ENCODE peak calls at places on chromosomes 6 and 20, in five cellular contexts. One of them, this sample, is unnamed.

GRCh38 chr6:155530219-155530834 is 74.7 kb upstream of the NOX3 start:
- DNase-seq in heart right ventricle: no peak
- DNase-seq in endodermal cell: no peak
- DNase-seq in tibial artery: no peak
- DNase-seq in adrenal gland: peak
- DNase-seq in this sample: no peak

GRCh38 chr6:41737591-41738130 is 2.3 kb upstream of the TFEB start:
- DNase-seq in tibial artery: no peak
- DNase-seq in heart right ventricle: no peak
- DNase-seq in endodermal cell: no peak
- DNase-seq in adrenal gland: no peak
- DNase-seq in this sample: no peak

GRCh38 chr6:109164331-109164730 is 69.0 kb downstream of the CEP57L1 start:
- DNase-seq in adrenal gland: no peak
- DNase-seq in endodermal cell: no peak
- DNase-seq in tibial artery: no peak
- DNase-seq in heart right ventricle: no peak
- DNase-seq in this sample: no peak

GRCh38 chr6:158457616-158458278 is 102.1 kb upstream of the TMEM181 start:
- DNase-seq in endodermal cell: no peak
- DNase-seq in adrenal gland: no peak
- DNase-seq in tibial artery: no peak
- DNase-seq in heart right ventricle: no peak
- DNase-seq in this sample: no peak

GRCh38 chr20:728022-728944 is 40.0 kb downstream of the SLC52A3 start:
- DNase-seq in adrenal gland: peak
- DNase-seq in heart right ventricle: peak
- DNase-seq in tibial artery: no peak
- DNase-seq in endodermal cell: peak
- DNase-seq in this sample: peak

GRCh38 chr6:11262231-11262630 is 29.8 kb upstream of the NEDD9 start:
- DNase-seq in tibial artery: no peak
- DNase-seq in endodermal cell: no peak
- DNase-seq in adrenal gland: no peak
- DNase-seq in heart right ventricle: no peak
- DNase-seq in this sample: peak

GRCh38 chr6:110325197-110325596 is 33.0 kb downstream of the METTL24 start:
- DNase-seq in endodermal cell: no peak
- DNase-seq in adrenal gland: no peak
- DNase-seq in heart right ventricle: no peak
- DNase-seq in tibial artery: no peak
- DNase-seq in this sample: no peak

GRCh38 chr6:17120019-17120418 is 18.2 kb downstream of the STMND1 start:
- DNase-seq in adrenal gland: no peak
- DNase-seq in endodermal cell: no peak
- DNase-seq in tibial artery: no peak
- DNase-seq in heart right ventricle: no peak
- DNase-seq in this sample: no peak

GRCh38 chr6:28537509-28538140 is 11.9 kb downstream of the GPX5 start:
- DNase-seq in heart right ventricle: no peak
- DNase-seq in endodermal cell: peak
- DNase-seq in adrenal gland: no peak
- DNase-seq in tibial artery: no peak
- DNase-seq in this sample: no peak

GRCh38 chr20:5919634-5920544 is 30.4 kb downstream of the TRMT6 start:
- DNase-seq in heart right ventricle: no peak
- DNase-seq in adrenal gland: no peak
- DNase-seq in tibial artery: no peak
- DNase-seq in endodermal cell: peak
- DNase-seq in this sample: peak

GRCh38 chr6:8499540-8499939 is 64.2 kb upstream of the SLC35B3 start:
- DNase-seq in endodermal cell: no peak
- DNase-seq in tibial artery: no peak
- DNase-seq in adrenal gland: no peak
- DNase-seq in heart right ventricle: no peak
- DNase-seq in this sample: no peak

GRCh38 chr6:11692451-11693376 is 85.9 kb downstream of the ADTRP start:
- DNase-seq in adrenal gland: no peak
- DNase-seq in heart right ventricle: no peak
- DNase-seq in tibial artery: no peak
- DNase-seq in endodermal cell: no peak
- DNase-seq in this sample: no peak

GRCh38 chr6:127118505-127119360 is at the start of gene RSPO3:
- DNase-seq in endodermal cell: peak
- DNase-seq in tibial artery: peak
- DNase-seq in adrenal gland: no peak
- DNase-seq in heart right ventricle: no peak
- DNase-seq in this sample: peak

GRCh38 chr20:49937023-49937929 is 1.1 kb downstream of the RNF114 start:
- DNase-seq in endodermal cell: no peak
- DNase-seq in adrenal gland: no peak
- DNase-seq in heart right ventricle: no peak
- DNase-seq in tibial artery: peak
- DNase-seq in this sample: no peak

GRCh38 chr6:151118453-151119123 is 121.2 kb upstream of the AKAP12 start:
- DNase-seq in heart right ventricle: no peak
- DNase-seq in tibial artery: no peak
- DNase-seq in adrenal gland: no peak
- DNase-seq in endodermal cell: no peak
- DNase-seq in this sample: no peak

GRCh38 chr6:2873643-2874042 is 29.5 kb downstream of the SERPINB9 start:
- DNase-seq in adrenal gland: no peak
- DNase-seq in heart right ventricle: no peak
- DNase-seq in tibial artery: no peak
- DNase-seq in endodermal cell: peak
- DNase-seq in this sample: no peak

GRCh38 chr6:131182991-131183425 is 47.7 kb downstream of the AKAP7 start:
- DNase-seq in adrenal gland: no peak
- DNase-seq in heart right ventricle: no peak
- DNase-seq in endodermal cell: peak
- DNase-seq in tibial artery: no peak
- DNase-seq in this sample: no peak

GRCh38 chr20:40643891-40644290 is 45.1 kb downstream of the MAFB start:
- DNase-seq in endodermal cell: peak
- DNase-seq in tibial artery: no peak
- DNase-seq in adrenal gland: peak
- DNase-seq in heart right ventricle: no peak
- DNase-seq in this sample: no peak

GRCh38 chr20:47934761-47935160 is 149.5 kb upstream of the SULF2 start:
- DNase-seq in endodermal cell: no peak
- DNase-seq in tibial artery: no peak
- DNase-seq in adrenal gland: no peak
- DNase-seq in heart right ventricle: no peak
- DNase-seq in this sample: no peak

GRCh38 chr20:4830212-4830607 is 108.5 kb downstream of the PRND start:
- DNase-seq in adrenal gland: no peak
- DNase-seq in heart right ventricle: no peak
- DNase-seq in tibial artery: peak
- DNase-seq in endodermal cell: no peak
- DNase-seq in this sample: no peak

GRCh38 chr6:20404641-20405032 is 3.0 kb downstream of the E2F3 start:
- DNase-seq in tibial artery: no peak
- DNase-seq in adrenal gland: peak
- DNase-seq in heart right ventricle: no peak
- DNase-seq in endodermal cell: peak
- DNase-seq in this sample: no peak

GRCh38 chr20:60461993-60462392 is 503.8 kb downstream of the CDH26 start:
- DNase-seq in endodermal cell: no peak
- DNase-seq in adrenal gland: no peak
- DNase-seq in tibial artery: no peak
- DNase-seq in heart right ventricle: no peak
- DNase-seq in this sample: no peak

GRCh38 chr20:5191829-5192569 is 65.2 kb downstream of the CDS2 start:
- DNase-seq in endodermal cell: peak
- DNase-seq in heart right ventricle: no peak
- DNase-seq in tibial artery: no peak
- DNase-seq in adrenal gland: peak
- DNase-seq in this sample: no peak

DNA sequence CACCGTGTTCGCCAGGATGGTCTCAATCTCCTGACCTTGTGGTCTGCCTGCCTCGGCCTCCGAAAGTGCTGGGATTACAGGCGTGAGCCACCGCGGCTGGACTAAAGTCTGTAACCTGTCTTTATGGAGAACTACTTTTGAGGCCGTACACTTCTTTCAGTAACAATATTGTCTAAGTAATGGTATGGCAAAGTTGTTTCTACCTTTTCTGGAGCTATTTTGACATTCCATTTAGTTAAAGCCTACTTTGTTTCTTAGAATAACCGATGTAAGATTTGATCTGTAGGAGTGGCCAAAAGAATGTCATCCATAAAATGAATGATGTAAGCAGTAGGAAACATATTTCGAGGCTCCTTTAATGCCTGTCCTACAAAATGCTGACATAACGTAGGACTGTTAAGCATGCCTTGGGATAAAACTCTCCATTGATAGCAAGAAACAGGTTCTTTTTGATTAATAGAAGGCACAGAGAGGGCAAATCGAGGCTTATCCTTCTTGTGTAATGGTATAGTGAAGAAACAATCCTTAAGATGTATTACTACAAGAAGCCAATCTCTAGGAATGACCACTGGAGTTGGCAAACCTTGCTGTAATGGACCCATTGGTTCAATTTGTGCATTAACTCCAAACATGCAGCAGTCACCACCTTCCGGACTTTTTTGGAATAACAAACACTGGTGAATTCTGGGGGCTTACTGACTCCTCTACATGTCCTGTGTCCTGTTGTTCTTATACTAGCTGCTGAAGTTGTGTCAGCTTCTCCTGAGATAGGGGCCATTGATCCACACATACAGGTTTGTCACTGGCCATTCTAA is 35.9 kb downstream of the HLA-DRA start:
- DNase-seq in heart right ventricle: no peak
- DNase-seq in adrenal gland: no peak
- DNase-seq in endodermal cell: no peak
- DNase-seq in tibial artery: no peak
- DNase-seq in this sample: no peak
- TF ChIP-seq CTCF in heart right ventricle: no peak
- TF ChIP-seq CTCF in adrenal gland: no peak
- TF ChIP-seq CTCF in endodermal cell: no peak
- TF ChIP-seq CTCF in tibial artery: no peak
- TF ChIP-seq CTCF in this sample: no peak

DNA sequence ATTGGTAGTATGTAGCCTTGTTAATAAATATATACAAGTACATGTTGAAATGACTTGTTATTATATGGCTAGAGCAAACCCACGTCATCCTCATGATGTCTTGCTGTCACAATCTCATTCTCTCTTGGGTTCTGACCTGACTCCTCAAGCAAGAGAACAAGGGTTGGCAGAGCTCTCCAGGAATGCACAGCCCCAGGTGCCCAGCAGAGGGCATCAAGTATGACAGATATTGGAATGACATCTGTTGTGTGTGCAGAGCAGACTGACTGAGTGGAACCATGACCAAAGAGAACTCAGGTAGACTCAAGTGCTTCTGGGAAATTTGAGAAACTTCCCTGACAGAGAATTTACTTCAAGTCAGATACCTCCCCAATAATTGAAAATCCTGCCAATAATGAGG is 90.6 kb downstream of the PAX1 start:
- DNase-seq in heart right ventricle: no peak
- DNase-seq in adrenal gland: no peak
- DNase-seq in endodermal cell: peak
- DNase-seq in tibial artery: no peak
- DNase-seq in this sample: no peak
- TF ChIP-seq CTCF in heart right ventricle: no peak
- TF ChIP-seq CTCF in adrenal gland: no peak
- TF ChIP-seq CTCF in endodermal cell: peak
- TF ChIP-seq CTCF in tibial artery: no peak
- TF ChIP-seq CTCF in this sample: no peak

GRCh38 chr6:138334000-138334399 is 43.7 kb upstream of the SMIM28 start:
- DNase-seq in endodermal cell: no peak
- DNase-seq in tibial artery: no peak
- DNase-seq in heart right ventricle: peak
- DNase-seq in adrenal gland: no peak
- DNase-seq in this sample: no peak
- TF ChIP-seq CTCF in endodermal cell: no peak
- TF ChIP-seq CTCF in tibial artery: no peak
- TF ChIP-seq CTCF in heart right ventricle: no peak
- TF ChIP-seq CTCF in adrenal gland: no peak
- TF ChIP-seq CTCF in this sample: no peak

DNA sequence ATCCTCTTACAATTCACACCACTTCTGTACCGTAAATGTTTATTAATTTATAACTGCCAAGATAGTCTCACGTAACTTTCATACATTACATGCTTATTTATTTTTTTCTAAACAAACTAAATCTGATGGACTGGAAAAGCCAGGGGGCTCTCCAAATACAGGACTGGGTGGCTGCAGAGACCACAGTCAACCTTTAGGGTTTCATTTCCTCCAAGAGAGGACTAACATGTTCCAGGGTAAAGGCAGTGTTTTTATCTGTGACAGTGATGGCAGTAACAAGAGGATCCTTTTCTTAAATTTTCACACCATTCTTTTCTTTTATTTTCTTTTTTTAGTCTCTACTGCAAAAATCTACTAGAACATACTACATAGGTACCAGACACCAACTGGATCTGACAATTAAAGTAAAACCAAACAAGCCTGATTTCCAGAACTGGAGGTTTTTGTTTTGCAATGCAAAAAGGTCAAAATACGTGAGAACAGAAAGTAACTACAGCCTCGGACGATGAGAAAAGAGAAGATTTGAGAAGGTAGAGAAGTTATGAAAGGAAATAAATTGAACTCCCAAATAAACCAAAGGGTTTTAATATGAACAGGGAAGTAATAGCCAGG is 1.2 kb downstream of the LMBRD1 start:
- DNase-seq in endodermal cell: no peak
- DNase-seq in tibial artery: no peak
- DNase-seq in heart right ventricle: no peak
- DNase-seq in adrenal gland: no peak
- DNase-seq in this sample: no peak
- TF ChIP-seq CTCF in endodermal cell: peak
- TF ChIP-seq CTCF in tibial artery: peak
- TF ChIP-seq CTCF in heart right ventricle: no peak
- TF ChIP-seq CTCF in adrenal gland: peak
- TF ChIP-seq CTCF in this sample: no peak

This sample was measured in dorsolateral prefrontal cortex.